ENCODE peak calls at places on chromosomes 2 and 18, in five cellular contexts. G is GM23248, V is transverse colon, R is NCI-H1105, P is OCI-LY7. Q is an unnamed sample.

GRCh38 chr2:149799296-149799695 is 211.7 kb upstream of the MMADHC start:
- DNase-seq in G (peak), V (no peak), R (no peak), P (no peak), Q (peak)

GRCh38 chr18:2030647-2031046 is 540.7 kb downstream of the METTL4 start:
- DNase-seq in G (no peak), V (no peak), R (no peak), P (no peak), Q (no peak)

GRCh38 chr2:50785781-50786180 is 246.2 kb downstream of the NRXN1 start:
- DNase-seq in G (no peak), V (no peak), R (no peak), P (no peak), Q (no peak)

GRCh38 chr2:191105082-191105481 is 45.7 kb downstream of the STAT4 start:
- DNase-seq in G (peak), V (no peak), R (no peak), P (no peak), Q (no peak)

GRCh38 chr2:151350579-151351195 is 6.7 kb upstream of the TNFAIP6 start:
- DNase-seq in G (peak), V (no peak), R (no peak), P (no peak), Q (no peak)

GRCh38 chr2:43226955-43227829 is 786 bp upstream of the ZFP36L2 start:
- DNase-seq in G (peak), V (peak), R (peak), P (peak), Q (peak)

GRCh38 chr2:191950132-191950885 is 103.4 kb upstream of the CAVIN2 start:
- DNase-seq in G (peak), V (no peak), R (no peak), P (no peak), Q (no peak)

GRCh38 chr2:199136681-199137080 is 321.1 kb downstream of the SATB2 start:
- DNase-seq in G (peak), V (peak), R (no peak), P (no peak), Q (no peak)

GRCh38 chr18:41073372-41073954 is 881.6 kb upstream of the PIK3C3 start:
- DNase-seq in G (peak), V (no peak), R (no peak), P (no peak), Q (no peak)

GRCh38 chr2:234146087-234146826 is 95.8 kb downstream of the SPP2 start:
- DNase-seq in G (peak), V (no peak), R (no peak), P (no peak), Q (no peak)

GRCh38 chr18:66495844-66496243 is 108.0 kb downstream of the CDH19 start:
- DNase-seq in G (no peak), V (peak), R (peak), P (peak), Q (peak)

GRCh38 chr2:182863642-182864041 is 2.8 kb downstream of the FRZB start:
- DNase-seq in G (no peak), V (no peak), R (no peak), P (no peak), Q (no peak)

GRCh38 chr2:72994991-72995380 is 76.5 kb downstream of the SFXN5 start:
- DNase-seq in G (no peak), V (no peak), R (no peak), P (no peak), Q (no peak)

GRCh38 chr2:18105929-18106328 is 227.5 kb downstream of the KCNS3 start:
- DNase-seq in G (no peak), V (no peak), R (no peak), P (no peak), Q (no peak)

GRCh38 chr2:18046558-18046957 is 168.1 kb downstream of the KCNS3 start:
- DNase-seq in G (peak), V (no peak), R (no peak), P (no peak), Q (no peak)

GRCh38 chr18:55907352-55908045 is 319.5 kb upstream of the TCF4 start:
- DNase-seq in G (peak), V (no peak), R (no peak), P (no peak), Q (no peak)

GRCh38 chr2:74894261-74895030 is 60.5 kb downstream of the HK2 start:
- DNase-seq in G (peak), V (no peak), R (no peak), P (no peak), Q (no peak)

GRCh38 chr2:61670591-61671503 is 132.7 kb upstream of the XPO1 start:
- DNase-seq in G (peak), V (peak), R (no peak), P (no peak), Q (peak)

GRCh38 chr2:191790737-191791136 is 56.2 kb downstream of the CAVIN2 start:
- DNase-seq in G (no peak), V (no peak), R (no peak), P (no peak), Q (no peak)

GRCh38 chr2:205407984-205408383 is 274.3 kb upstream of the NRP2 start:
- DNase-seq in G (peak), V (no peak), R (no peak), P (no peak), Q (no peak)

GRCh38 chr2:70083344-70084156 is 3.7 kb upstream of the PCBP1 start:
- DNase-seq in G (peak), V (peak), R (no peak), P (peak), Q (no peak)

GRCh38 chr2:240963376-240964220 is 34.8 kb upstream of the SNED1 start:
- DNase-seq in G (no peak), V (no peak), R (no peak), P (no peak), Q (no peak)

GRCh38 chr2:175004980-175005832 is at the start of gene CHN1:
- DNase-seq in G (peak), V (peak), R (peak), P (peak), Q (peak)

GRCh38 chr18:49486617-49486958 is 446 bp downstream of the C18orf32 start:
- DNase-seq in G (peak), V (no peak), R (no peak), P (no peak), Q (no peak)

GRCh38 chr18:31980863-31981262 is 37.8 kb upstream of the RNF125 start:
- DNase-seq in G (no peak), V (no peak), R (no peak), P (no peak), Q (no peak)

GRCh38 chr2:235614176-235614860 is 120.5 kb downstream of the AGAP1 start:
- DNase-seq in G (peak), V (no peak), R (no peak), P (no peak), Q (peak)

GRCh38 chr18:35466334-35466733 is 31.4 kb downstream of the INO80C start:
- DNase-seq in G (no peak), V (no peak), R (no peak), P (no peak), Q (no peak)

GRCh38 chr2:112721819-112722522 is 1.2 kb downstream of the NT5DC4 start:
- DNase-seq in G (no peak), V (no peak), R (no peak), P (no peak), Q (no peak)

GRCh38 chr2:237330539-237330938 is 83.4 kb downstream of the COL6A3 start:
- DNase-seq in G (no peak), V (no peak), R (no peak), P (no peak), Q (no peak)

GRCh38 chr2:64708834-64709233 is 55.1 kb upstream of the SERTAD2 start:
- DNase-seq in G (no peak), V (no peak), R (no peak), P (no peak), Q (no peak)

Q was measured in MM.1S.